ENCODE peak calls at places on chromosomes 13 and 19, in ten cellular contexts. Y is lung, M is mammary epithelial cell, W is pancreas, X is GM12878, F is psoas muscle, L is endothelial cell of umbilical vein, D is A673, S is hepatocyte, H is right lobe of liver. N is an unnamed sample.

GRCh38 chr13:75927183-75927582 is 291.1 kb downstream of the LMO7 start:
- DNase-seq in Y (no peak), M (no peak), W (no peak), X (no peak), F (no peak), L (no peak), D (no peak), S (no peak), H (no peak), N (no peak)

GRCh38 chr13:112990783-112991182 is 21.8 kb downstream of the MCF2L start:
- DNase-seq in Y (peak), M (peak), W (peak), X (no peak), F (no peak), L (no peak), D (no peak), S (peak), H (no peak), N (no peak)

GRCh38 chr13:76385606-76386005 is 500.6 kb downstream of the KCTD12 start:
- DNase-seq in Y (no peak), M (no peak), W (no peak), X (no peak), F (no peak), L (no peak), D (no peak), S (no peak), H (no peak), N (no peak)

GRCh38 chr19:1237754-1238372 is at the start of gene CBARP:
- DNase-seq in Y (no peak), M (no peak), W (no peak), X (no peak), F (peak), L (no peak), D (no peak), S (peak), H (no peak), N (peak)

GRCh38 chr19:11421607-11422098 is 2.5 kb upstream of the RGL3 start:
- DNase-seq in Y (peak), M (no peak), W (peak), X (no peak), F (peak), L (no peak), D (no peak), S (peak), H (peak), N (no peak)

GRCh38 chr19:51131780-51132680 is 7.3 kb downstream of the SIGLEC9 start:
- DNase-seq in Y (peak), M (no peak), W (no peak), X (no peak), F (no peak), L (peak), D (no peak), S (peak), H (peak), N (peak)

GRCh38 chr19:1725100-1726064 is 27.9 kb upstream of the ONECUT3 start:
- DNase-seq in Y (no peak), M (peak), W (peak), X (no peak), F (peak), L (peak), D (peak), S (peak), H (peak), N (peak)

GRCh38 chr19:51702103-51702753 is 9.1 kb downstream of the SPACA6 start:
- DNase-seq in Y (peak), M (peak), W (peak), X (no peak), F (peak), L (peak), D (peak), S (peak), H (peak), N (peak)

GRCh38 chr13:26562538-26562890 is 5.0 kb downstream of the WASF3 start:
- DNase-seq in Y (no peak), M (no peak), W (no peak), X (no peak), F (no peak), L (no peak), D (no peak), S (no peak), H (no peak), N (no peak)

GRCh38 chr13:105343134-105343806 is 1192.2 kb downstream of the EFNB2 start:
- DNase-seq in Y (no peak), M (no peak), W (no peak), X (no peak), F (no peak), L (peak), D (no peak), S (no peak), H (no peak), N (no peak)

GRCh38 chr13:73717632-73718031 is 416.6 kb downstream of the KLF12 start:
- DNase-seq in Y (no peak), M (peak), W (peak), X (no peak), F (no peak), L (peak), D (no peak), S (peak), H (no peak), N (no peak)

DNA sequence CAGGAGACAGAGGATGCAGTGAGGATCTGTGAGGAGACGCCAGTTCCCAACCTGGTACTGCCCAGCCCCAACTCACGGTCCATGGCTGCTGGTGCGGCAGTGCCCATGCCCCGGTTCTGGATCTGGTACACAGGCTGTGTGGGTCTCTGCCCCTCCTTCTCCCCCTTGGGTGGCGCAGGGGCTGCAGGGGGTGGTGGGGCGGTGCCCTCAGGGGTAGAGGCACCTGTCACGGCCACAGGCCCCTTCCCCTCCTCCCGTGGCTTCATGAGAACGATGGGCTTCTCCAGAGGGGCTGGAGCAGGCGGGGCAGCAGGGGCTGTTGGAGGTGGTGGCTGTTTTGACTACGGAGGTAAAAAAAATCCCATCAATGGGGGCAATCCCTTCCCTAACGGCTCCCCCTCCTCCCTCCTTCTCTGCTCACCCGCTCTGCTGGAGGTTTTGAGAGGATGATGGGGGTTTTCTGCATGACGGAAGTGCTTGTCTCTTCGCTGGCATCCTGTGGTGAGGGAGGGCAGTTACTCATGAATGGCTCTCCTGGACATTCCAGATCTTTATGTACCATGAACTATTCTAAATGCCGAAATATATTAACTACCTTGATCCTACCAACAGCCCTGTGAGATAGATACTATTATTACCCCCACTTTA is 7.1 kb downstream of the SMG9 start:
- DNase-seq in Y (no peak), M (no peak), W (no peak), X (peak), F (no peak), L (no peak), D (no peak), S (no peak), H (no peak), N (no peak)
- H3K27ac ChIP-seq in Y (no peak), M (no peak), W (no peak), X (peak), F (no peak), L (no peak), D (no peak), S (no peak), H (no peak), N (no peak)

GRCh38 chr13:41133951-41134350 is 1.3 kb upstream of the KBTBD6 start:
- DNase-seq in Y (no peak), M (peak), W (no peak), X (no peak), F (no peak), L (no peak), D (no peak), S (no peak), H (no peak), N (no peak)

GRCh38 chr13:41130356-41130755 is 2.2 kb downstream of the KBTBD6 start:
- DNase-seq in Y (no peak), M (no peak), W (no peak), X (no peak), F (no peak), L (no peak), D (no peak), S (no peak), H (no peak), N (no peak)

GRCh38 chr13:41137241-41137640 is 4.6 kb upstream of the KBTBD6 start:
- DNase-seq in Y (no peak), M (peak), W (no peak), X (no peak), F (no peak), L (no peak), D (no peak), S (no peak), H (no peak), N (no peak)

GRCh38 chr13:41136396-41137031 is 3.9 kb upstream of the KBTBD6 start:
- DNase-seq in Y (no peak), M (no peak), W (no peak), X (no peak), F (no peak), L (no peak), D (no peak), S (no peak), H (no peak), N (no peak)

DNA sequence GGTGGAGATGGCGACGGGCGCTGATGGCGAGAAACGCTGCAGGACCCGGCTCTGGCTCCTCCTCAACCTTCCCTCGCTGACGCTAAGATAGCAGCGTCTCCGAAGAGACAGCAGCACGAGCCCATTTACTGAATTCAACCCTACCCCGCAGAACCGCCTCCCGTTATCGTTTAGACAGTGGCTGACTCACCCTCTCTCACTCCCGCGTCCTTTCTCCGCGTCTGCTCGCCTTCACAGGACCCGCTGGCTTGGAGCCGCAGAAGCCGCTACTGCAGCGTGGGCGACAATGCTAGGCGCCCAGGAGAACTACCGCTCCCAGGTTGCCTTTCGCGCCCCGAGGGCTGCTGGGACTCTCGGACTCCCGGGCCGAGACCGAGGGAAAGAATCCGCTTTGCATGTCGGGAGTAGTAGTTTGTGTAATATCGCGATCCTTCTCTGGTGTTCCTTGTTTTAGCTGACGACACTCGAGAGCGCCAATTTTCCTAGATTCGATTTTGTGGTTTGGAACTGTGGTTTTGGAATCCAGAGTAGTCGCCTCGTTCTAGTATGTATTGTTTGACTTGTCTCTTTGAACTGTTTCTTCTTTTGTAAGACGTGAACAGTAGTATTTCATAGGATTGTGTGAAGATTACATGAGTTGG is at the start of gene KBTBD6:
- DNase-seq in Y (peak), M (peak), W (peak), X (peak), F (peak), L (peak), D (peak), S (peak), H (peak), N (peak)
- H3K4me3 ChIP-seq in Y (peak), M (peak), W (peak), X (peak), F (peak), L (peak), D (peak), S (peak), H (peak), N (peak)

DNA sequence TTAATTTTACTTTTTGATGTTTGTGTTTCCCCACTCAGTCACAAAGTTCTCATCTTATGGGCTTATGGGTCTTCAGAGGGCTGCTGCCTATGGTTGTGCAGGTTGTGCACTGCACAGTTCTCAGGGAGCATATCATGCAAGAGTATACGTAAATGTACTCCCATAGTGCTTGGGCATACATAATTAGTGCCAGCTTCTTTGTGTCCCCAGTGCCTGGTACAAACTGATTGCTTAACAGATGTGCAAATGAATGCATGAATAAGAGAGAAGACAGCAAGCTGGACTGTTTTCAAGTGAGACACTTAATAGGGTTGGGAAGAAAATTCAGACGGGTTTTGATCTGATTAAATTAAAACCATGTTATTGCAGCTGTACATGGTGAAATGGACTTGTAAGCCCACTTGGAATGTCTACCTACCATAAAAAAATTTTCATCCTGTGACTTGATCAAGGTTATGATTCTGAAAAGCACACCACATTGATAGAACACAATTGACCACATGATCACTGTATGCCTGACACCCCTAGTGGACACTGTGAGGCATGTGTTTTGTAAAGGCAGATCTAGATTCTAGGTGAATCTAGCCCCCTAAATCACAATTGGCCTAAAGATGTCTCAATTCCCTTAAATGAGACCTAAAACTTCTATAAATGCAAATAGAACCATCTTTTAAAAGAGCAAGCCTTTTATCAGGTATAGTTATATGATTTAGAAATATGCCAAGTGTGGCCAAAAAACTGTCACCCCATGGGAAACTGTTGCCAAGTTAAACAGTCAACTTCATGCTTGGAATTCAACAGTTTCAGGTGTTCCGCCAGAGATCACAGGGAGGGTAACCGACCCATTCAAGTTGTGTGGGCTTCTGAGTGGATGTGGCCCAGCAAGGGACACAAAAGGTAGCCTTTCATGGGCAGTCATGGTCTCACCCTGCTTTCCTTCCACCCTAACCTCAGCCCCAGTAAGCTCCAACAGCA is 27.9 kb downstream of the FAM124A start:
- DNase-seq in Y (no peak), M (no peak), W (peak), X (no peak), F (no peak), L (peak), D (no peak), S (no peak), H (no peak), N (no peak)
- TF ChIP-seq CTCF in Y (no peak), M (peak), W (peak), X (peak), F (peak), L (peak), D (peak), S (peak), H (peak), N (peak)

DNA sequence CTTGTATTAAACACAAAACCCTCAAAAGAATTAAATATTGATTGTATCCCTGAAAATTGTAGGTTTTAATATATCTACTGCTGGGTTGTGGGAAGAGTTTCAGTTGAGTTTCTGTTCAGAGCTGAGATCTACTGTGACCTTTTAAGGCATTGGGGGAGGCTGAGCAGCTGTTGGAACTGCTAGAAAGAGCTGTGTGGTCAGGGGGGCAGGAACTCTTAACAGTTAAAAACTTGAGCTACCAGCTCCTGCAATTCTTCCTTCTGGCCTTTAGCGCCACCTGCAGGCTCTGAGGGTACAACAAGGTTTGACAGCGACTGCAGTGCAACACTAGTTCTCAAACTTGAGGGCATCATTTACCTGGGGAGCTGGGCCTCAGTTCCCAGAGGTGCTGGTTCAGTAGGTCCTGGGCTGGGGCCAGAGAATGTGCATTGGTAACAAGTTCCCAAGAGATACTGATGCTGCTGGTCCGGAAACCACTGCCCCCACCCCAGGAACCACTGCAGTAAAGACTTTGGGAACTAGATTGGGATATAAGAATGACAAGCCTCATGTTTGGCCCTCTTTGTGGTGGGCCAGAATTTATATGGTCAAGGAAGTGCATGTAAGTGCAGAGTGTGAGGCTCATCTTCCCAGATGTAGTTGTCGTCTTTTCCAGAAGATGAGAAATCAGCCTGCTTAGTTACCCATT is 2.5 kb downstream of the RNASEH2B start:
- DNase-seq in Y (peak), M (peak), W (peak), X (peak), F (peak), L (peak), D (peak), S (peak), H (peak), N (peak)
- H3K27ac ChIP-seq in Y (no peak), M (no peak), W (no peak), X (peak), F (no peak), L (no peak), D (no peak), S (no peak), H (no peak), N (no peak)

GRCh38 chr19:56596676-56597075 is 1.6 kb downstream of the ZNF71 start:
- DNase-seq in Y (no peak), M (no peak), W (no peak), X (no peak), F (no peak), L (peak), D (no peak), S (no peak), H (no peak), N (no peak)

GRCh38 chr19:56597696-56598095 is 2.6 kb downstream of the ZNF71 start:
- DNase-seq in Y (no peak), M (peak), W (no peak), X (no peak), F (no peak), L (no peak), D (no peak), S (no peak), H (no peak), N (no peak)

GRCh38 chr19:56595548-56595899 is 422 bp downstream of the ZNF71 start:
- DNase-seq in Y (no peak), M (no peak), W (no peak), X (no peak), F (no peak), L (no peak), D (no peak), S (no peak), H (no peak), N (no peak)

GRCh38 chr19:56594783-56595547 is at the start of gene ZNF71:
- DNase-seq in Y (peak), M (peak), W (peak), X (peak), F (peak), L (peak), D (peak), S (peak), H (peak), N (peak)

GRCh38 chr19:56594446-56594782 is 688 bp upstream of the ZNF71 start:
- DNase-seq in Y (no peak), M (no peak), W (no peak), X (no peak), F (no peak), L (no peak), D (no peak), S (no peak), H (no peak), N (no peak)
- H3K4me3 ChIP-seq in Y (no peak), M (peak), W (no peak), X (peak), F (peak), L (no peak), D (peak), S (no peak), H (no peak), N (peak)

GRCh38 chr13:95445116-95445515 is 107.4 kb upstream of the CLDN10 start:
- DNase-seq in Y (no peak), M (no peak), W (no peak), X (no peak), F (no peak), L (no peak), D (peak), S (no peak), H (no peak), N (no peak)

GRCh38 chr13:95438297-95438696 is 114.2 kb upstream of the CLDN10 start:
- DNase-seq in Y (no peak), M (no peak), W (no peak), X (no peak), F (no peak), L (peak), D (no peak), S (no peak), H (no peak), N (no peak)

GRCh38 chr13:95441326-95441725 is 111.2 kb upstream of the CLDN10 start:
- DNase-seq in Y (no peak), M (no peak), W (no peak), X (no peak), F (no peak), L (no peak), D (no peak), S (no peak), H (no peak), N (no peak)

GRCh38 chr13:95437561-95437960 is 115.0 kb upstream of the CLDN10 start:
- DNase-seq in Y (no peak), M (no peak), W (no peak), X (no peak), F (no peak), L (peak), D (no peak), S (no peak), H (no peak), N (no peak)

DNA sequence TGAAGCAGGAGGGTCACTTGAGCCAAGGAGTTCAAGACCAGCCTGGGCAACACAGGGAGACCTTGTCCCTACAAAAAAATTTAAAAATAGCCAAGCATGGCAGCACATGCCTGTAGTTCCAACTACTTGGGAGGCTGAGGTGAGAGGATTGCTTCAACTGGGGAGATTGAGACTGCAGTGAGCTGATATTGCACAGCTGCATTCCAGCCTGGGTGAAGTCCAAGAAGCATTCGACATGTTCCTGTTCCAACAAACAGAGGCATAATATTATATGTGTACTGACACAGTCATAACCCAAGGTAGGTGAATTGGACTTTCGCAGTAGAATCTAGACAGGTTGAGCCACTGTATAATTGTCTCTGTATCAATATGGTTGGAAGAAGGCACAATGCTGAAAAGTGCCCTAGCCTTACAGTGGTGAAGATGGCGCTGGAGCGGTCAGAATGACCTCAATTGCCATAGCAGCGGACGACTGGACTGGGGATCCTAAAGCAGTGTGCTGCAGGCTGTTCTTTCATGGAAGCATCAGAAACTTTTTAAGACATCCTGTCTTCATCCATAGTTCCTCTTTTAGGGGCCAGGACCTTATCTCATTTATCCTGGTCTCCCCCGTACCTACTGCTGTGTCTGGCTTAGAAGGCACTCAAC is 112.0 kb upstream of the CLDN10 start:
- DNase-seq in Y (no peak), M (no peak), W (no peak), X (no peak), F (no peak), L (no peak), D (no peak), S (no peak), H (no peak), N (no peak)
- TF ChIP-seq CTCF in Y (no peak), M (no peak), W (no peak), X (no peak), F (no peak), L (no peak), D (no peak), S (no peak), H (no peak), N (no peak)

N was measured in dorsolateral prefrontal cortex.